ENCODE peak calls at places on chromosomes 4 and X, in six cellular contexts. Q is foreskin fibroblast, A is pancreas, C is WERI-Rb-1, I is choroid plexus epithelial cell, H is psoas muscle. Z is an unnamed sample.

GRCh38 chrX:24838624-24839023 is 144.9 kb downstream of the POLA1 start:
- DNase-seq in C (no peak), I (peak), Q (peak), A (no peak), H (no peak), Z (no peak)

GRCh38 chr4:112852586-112852985 is 196.9 kb upstream of the ANK2 start:
- DNase-seq in I (no peak), H (no peak), Q (peak), A (no peak), C (no peak), Z (no peak)

GRCh38 chr4:48780867-48781219 is 764 bp upstream of the FRYL start:
- DNase-seq in A (no peak), I (peak), H (peak), C (no peak), Q (peak), Z (no peak)

GRCh38 chrX:43551590-43551989 is 104.5 kb upstream of the MAOA start:
- DNase-seq in A (no peak), H (no peak), Q (no peak), I (peak), C (no peak), Z (no peak)

GRCh38 chrX:48927125-48927524 is 8.3 kb upstream of the PIM2 start:
- DNase-seq in Q (no peak), H (no peak), I (no peak), A (no peak), C (peak), Z (no peak)

GRCh38 chr4:159413252-159413941 is 310.5 kb downstream of the RAPGEF2 start:
- DNase-seq in A (no peak), H (no peak), Q (no peak), I (no peak), C (no peak), Z (no peak)

GRCh38 chrX:23634181-23634580 is 33.1 kb upstream of the PRDX4 start:
- DNase-seq in Q (peak), A (no peak), H (no peak), I (peak), C (no peak), Z (no peak)

GRCh38 chr4:8477676-8478075 is 37.1 kb downstream of the TRMT44 start:
- DNase-seq in C (no peak), I (no peak), Q (no peak), A (no peak), H (no peak), Z (no peak)

GRCh38 chrX:47751670-47752069 is 85.0 kb upstream of the ZNF81 start:
- DNase-seq in I (peak), Q (peak), H (no peak), C (peak), A (peak), Z (no peak)

GRCh38 chr4:77220841-77221613 is 64.0 kb downstream of the CCNG2 start:
- DNase-seq in H (no peak), A (no peak), C (no peak), I (peak), Q (peak), Z (no peak)

GRCh38 chr4:118758293-118758692 is 73.1 kb downstream of the METTL14 start:
- DNase-seq in Q (peak), I (peak), H (no peak), A (no peak), C (no peak), Z (no peak)

GRCh38 chrX:150887906-150888465 is 10.5 kb downstream of the CD99L2 start:
- DNase-seq in Q (peak), H (no peak), C (no peak), I (peak), A (no peak), Z (no peak)

GRCh38 chr4:128635141-128635911 is 174.2 kb upstream of the JADE1 start:
- DNase-seq in I (peak), H (peak), A (peak), Q (peak), C (no peak), Z (no peak)

GRCh38 chr4:1293981-1294380 is 4.3 kb downstream of the MAEA start:
- DNase-seq in Q (no peak), A (peak), H (no peak), I (peak), C (no peak), Z (no peak)

GRCh38 chr4:56297801-56298200 is 89.5 kb downstream of the AASDH start:
- DNase-seq in Q (no peak), H (no peak), A (no peak), C (no peak), I (no peak), Z (no peak)

GRCh38 chr4:56302102-56302501 is 85.2 kb downstream of the AASDH start:
- DNase-seq in C (no peak), I (no peak), H (no peak), Q (no peak), A (no peak), Z (no peak)

GRCh38 chr4:56302775-56303174 is 84.5 kb downstream of the AASDH start:
- DNase-seq in A (no peak), C (no peak), Q (no peak), I (no peak), H (no peak), Z (no peak)

GRCh38 chr4:56298210-56298609 is 89.1 kb downstream of the AASDH start:
- DNase-seq in C (no peak), Q (no peak), A (no peak), I (no peak), H (no peak), Z (no peak)

GRCh38 chr4:56301181-56302076 is 85.9 kb downstream of the AASDH start:
- DNase-seq in Q (peak), C (peak), A (peak), I (peak), H (peak), Z (peak)
- TF ChIP-seq CTCF in Q (peak), C (peak), A (peak), I (peak), H (peak), Z (no peak)

GRCh38 chrX:128518508-128518907 is 466.3 kb upstream of the ACTRT1 start:
- DNase-seq in I (peak), C (peak), Q (no peak), H (no peak), A (no peak), Z (no peak)
- TF ChIP-seq CTCF in I (peak), C (peak), Q (no peak), H (no peak), A (no peak), Z (no peak)

DNA sequence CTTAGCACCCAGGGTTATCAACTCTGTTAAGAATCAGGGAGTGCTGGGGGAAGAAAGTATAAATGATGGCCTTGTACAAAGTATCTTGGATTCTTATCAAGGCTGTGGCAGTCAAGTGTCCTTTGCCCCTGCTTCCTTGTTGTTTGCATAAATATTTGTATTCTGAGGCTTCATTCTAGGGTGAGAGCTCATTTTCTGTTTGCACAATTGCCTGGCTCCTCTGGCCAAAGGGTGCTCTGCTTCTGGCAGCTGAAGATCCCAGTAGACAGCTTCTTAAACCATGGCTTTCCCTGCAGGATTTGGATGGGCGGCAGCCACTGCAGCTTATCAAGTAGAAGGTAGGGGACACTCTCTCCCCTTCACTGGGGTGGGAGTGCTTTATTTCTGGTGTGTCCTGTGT is at the start of gene GBA3:
- DNase-seq in H (no peak), I (no peak), C (peak), Q (no peak), A (no peak), Z (no peak)
- TF ChIP-seq CTCF in H (no peak), I (no peak), C (peak), Q (no peak), A (no peak), Z (no peak)

GRCh38 chr4:181146031-181146430 is 1097.2 kb upstream of the TENM3 start:
- DNase-seq in Q (no peak), C (no peak), H (no peak), A (no peak), I (no peak), Z (no peak)

GRCh38 chr4:181148470-181148869 is 1094.7 kb upstream of the TENM3 start:
- DNase-seq in H (no peak), I (no peak), C (peak), Q (no peak), A (no peak), Z (no peak)

GRCh38 chr4:181147421-181147951 is 1095.7 kb upstream of the TENM3 start:
- DNase-seq in I (no peak), H (no peak), Q (no peak), A (no peak), C (no peak), Z (no peak)

GRCh38 chr4:181140037-181140603 is 1103.1 kb upstream of the TENM3 start:
- DNase-seq in A (no peak), H (no peak), C (no peak), Q (no peak), I (peak), Z (no peak)

GRCh38 chr4:181143241-181143854 is 1099.9 kb upstream of the TENM3 start:
- DNase-seq in Q (peak), A (peak), H (peak), C (peak), I (peak), Z (peak)
- TF ChIP-seq CTCF in Q (peak), A (peak), H (peak), C (peak), I (peak), Z (peak)

GRCh38 chr4:155530290-155530689 is 136.4 kb upstream of the GUCY1A1 start:
- DNase-seq in A (no peak), Q (no peak), H (no peak), I (no peak), C (no peak), Z (no peak)

GRCh38 chr4:155529761-155530160 is 136.9 kb upstream of the GUCY1A1 start:
- DNase-seq in I (no peak), A (no peak), H (no peak), C (no peak), Q (no peak), Z (no peak)

GRCh38 chr4:155526452-155527169 is 140.0 kb upstream of the GUCY1A1 start:
- DNase-seq in A (no peak), Q (peak), I (peak), H (no peak), C (no peak), Z (no peak)

GRCh38 chr4:155530857-155531256 is 135.8 kb upstream of the GUCY1A1 start:
- DNase-seq in I (no peak), C (no peak), H (no peak), Q (no peak), A (no peak), Z (no peak)

GRCh38 chr4:155529197-155529596 is 137.5 kb upstream of the GUCY1A1 start:
- DNase-seq in C (peak), I (peak), H (no peak), A (no peak), Q (peak), Z (no peak)
- TF ChIP-seq CTCF in C (peak), I (peak), H (no peak), A (no peak), Q (peak), Z (no peak)

DNA sequence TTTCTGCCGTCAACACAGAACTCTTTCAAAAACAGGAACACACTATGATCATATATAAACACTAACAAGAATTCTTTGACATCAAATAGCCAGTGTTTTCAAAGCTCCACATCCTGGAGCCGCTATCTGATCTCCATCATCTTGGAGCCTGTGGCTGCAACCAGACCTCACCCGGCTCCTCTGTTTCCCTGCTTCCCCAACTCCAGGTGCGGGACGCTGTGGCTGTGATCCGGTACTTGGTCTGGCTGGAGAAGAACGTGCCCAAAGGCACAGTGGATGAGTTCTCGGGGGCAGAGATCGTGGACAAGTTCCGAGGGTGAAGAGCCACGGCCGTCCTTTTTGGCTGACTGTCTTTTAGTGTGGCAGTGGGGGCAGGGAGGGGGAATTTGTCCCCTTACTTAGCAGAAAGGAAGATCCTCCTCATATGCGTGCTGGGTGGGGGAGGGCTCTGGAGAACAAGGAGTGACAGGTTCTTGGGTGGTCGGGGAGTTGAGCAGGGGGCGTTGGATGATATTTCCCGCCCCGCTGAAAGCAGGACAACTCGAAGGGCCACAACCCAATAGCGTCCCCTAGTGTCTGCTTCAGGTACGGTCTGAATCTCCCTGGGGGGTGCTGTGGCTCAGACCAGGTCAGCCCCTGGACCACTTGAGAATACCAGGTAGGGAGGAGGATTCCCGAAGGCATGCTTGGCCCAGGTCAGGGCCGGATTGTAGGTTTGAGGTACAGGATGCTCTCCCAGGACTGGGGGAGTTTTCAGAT is 15.7 kb downstream of the XPNPEP2 start:
- DNase-seq in Q (no peak), C (no peak), H (no peak), A (no peak), I (no peak), Z (no peak)
- TF ChIP-seq CTCF in Q (peak), C (peak), H (no peak), A (no peak), I (no peak), Z (no peak)

GRCh38 chr4:89863533-89863932 is 26.6 kb upstream of the SNCA start:
- DNase-seq in I (no peak), C (no peak), H (no peak), Q (no peak), A (no peak), Z (no peak)

GRCh38 chr4:89868261-89868660 is 26.4 kb upstream of the MMRN1 start:
- DNase-seq in A (no peak), Q (no peak), H (no peak), I (no peak), C (no peak), Z (no peak)

GRCh38 chr4:89871211-89871610 is 23.4 kb upstream of the MMRN1 start:
- DNase-seq in C (no peak), I (no peak), Q (no peak), A (no peak), H (no peak), Z (no peak)

DNA sequence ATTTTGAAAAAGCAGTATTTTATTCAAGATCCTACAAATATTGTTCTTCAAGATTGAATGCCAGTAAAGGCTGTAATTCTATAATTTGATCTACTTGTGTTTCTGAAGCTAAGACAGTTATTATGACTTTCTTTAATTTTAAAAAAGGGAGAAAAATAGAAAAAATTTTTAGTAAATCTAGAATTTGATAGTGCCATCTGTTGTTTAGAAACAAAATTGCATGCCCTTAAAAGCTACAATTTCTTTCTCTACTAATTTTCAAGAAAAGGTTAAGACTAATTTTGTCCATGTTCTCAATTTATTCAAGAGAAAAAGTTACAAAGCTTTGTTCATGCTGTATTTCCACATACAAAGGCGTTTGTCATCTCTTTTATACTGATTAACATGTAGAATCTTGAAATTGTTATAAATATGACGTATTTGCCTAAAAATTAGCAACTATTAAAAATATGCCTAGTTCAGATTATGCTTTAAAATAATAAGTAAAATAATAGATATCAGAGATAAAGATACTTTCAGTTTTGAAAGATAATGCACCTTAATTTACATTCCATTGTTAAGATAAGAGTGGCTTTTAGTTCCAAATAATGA is 25.6 kb upstream of the MMRN1 start:
- DNase-seq in C (no peak), H (no peak), Q (peak), A (no peak), I (peak), Z (no peak)
- TF ChIP-seq CTCF in C (peak), H (no peak), Q (peak), A (peak), I (peak), Z (no peak)

GRCh38 chr4:186885289-186885688 is 161.6 kb upstream of the FAT1 start:
- DNase-seq in I (no peak), H (no peak), A (no peak), C (no peak), Q (no peak), Z (no peak)
- TF ChIP-seq CTCF in I (no peak), H (no peak), A (no peak), C (no peak), Q (no peak), Z (no peak)

DNA sequence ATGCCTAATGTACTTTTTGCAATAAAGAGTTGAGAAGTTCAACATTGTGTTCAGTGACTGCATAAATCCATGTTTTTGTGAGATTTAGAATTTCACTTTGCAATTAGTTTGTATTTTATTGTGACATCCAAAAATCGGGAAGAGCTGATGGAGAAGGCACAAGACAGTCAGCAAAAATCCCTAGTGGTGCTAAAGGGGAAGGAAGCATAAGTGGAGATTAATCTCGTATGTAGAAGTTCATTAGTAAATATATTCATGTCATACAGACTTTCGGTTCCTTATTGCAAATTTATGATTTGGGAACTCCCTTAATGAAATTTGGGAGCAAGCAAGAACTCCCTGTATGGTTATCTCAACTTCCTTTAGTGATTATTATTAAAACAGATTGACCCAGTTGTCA is 57.8 kb upstream of the SLC39A8 start:
- DNase-seq in I (no peak), H (no peak), C (no peak), Q (no peak), A (no peak), Z (no peak)
- TF ChIP-seq CTCF in I (no peak), H (no peak), C (no peak), Q (no peak), A (no peak), Z (no peak)

GRCh38 chr4:98113005-98113404 is 30.3 kb downstream of the STPG2 start:
- DNase-seq in Q (peak), A (no peak), C (peak), I (peak), H (no peak), Z (no peak)
- TF ChIP-seq CTCF in Q (peak), A (no peak), C (peak), I (peak), H (peak), Z (no peak)